ENCODE peak calls at places on chromosomes 16 and 17, in four cellular contexts. O is H7, U is uterus, I is kidney epithelial cell. M is an unnamed sample.

GRCh38 chr17:76562734-76563148 is 22.9 kb downstream of the PRCD start:
- DNase-seq in O (no peak), U (peak), I (no peak), M (no peak)

GRCh38 chr16:11742041-11742535 is 569 bp downstream of the TXNDC11 start:
- DNase-seq in O (peak), U (peak), I (no peak), M (peak)

GRCh38 chr16:74304164-74304834 is 7.7 kb downstream of the PSMD7 start:
- DNase-seq in O (no peak), U (no peak), I (no peak), M (no peak)

GRCh38 chr16:82788919-82789318 is 162.2 kb downstream of the CDH13 start:
- DNase-seq in O (no peak), U (no peak), I (no peak), M (no peak)

GRCh38 chr16:75053791-75054555 is 55.1 kb downstream of the ZNRF1 start:
- DNase-seq in O (no peak), U (no peak), I (no peak), M (peak)

GRCh38 chr17:76199466-76199865 is 40.8 kb downstream of the RNF157 start:
- DNase-seq in O (no peak), U (no peak), I (no peak), M (no peak)

GRCh38 chr16:7602424-7602935 is 269.8 kb downstream of the RBFOX1 start:
- DNase-seq in O (peak), U (no peak), I (no peak), M (no peak)

GRCh38 chr17:63156986-63157385 is 191.0 kb downstream of the TANC2 start:
- DNase-seq in O (no peak), U (no peak), I (no peak), M (no peak)

GRCh38 chr16:430904-431303 is 5.5 kb downstream of the RAB11FIP3 start:
- DNase-seq in O (no peak), U (no peak), I (no peak), M (no peak)

GRCh38 chr17:58329808-58330543 is 1.4 kb upstream of the TSPOAP1 start:
- DNase-seq in O (no peak), U (no peak), I (no peak), M (peak)

GRCh38 chr16:22161999-22162657 is at the start of gene SDR42E2:
- DNase-seq in O (peak), U (no peak), I (no peak), M (no peak)

GRCh38 chr17:43314582-43314981 is 80.8 kb upstream of the RNU2-1 start:
- DNase-seq in O (no peak), U (no peak), I (no peak), M (no peak)

GRCh38 chr17:38877130-38877851 is 7.4 kb downstream of the LASP1 start:
- DNase-seq in O (peak), U (no peak), I (no peak), M (no peak)

M was measured in posterior vena cava.